ENCODE peak calls at places on chromosomes 6 and 20, in six cellular contexts. One of them, this sample, is unnamed.

GRCh38 chr6:126077810-126078791 is 91.8 kb downstream of the TRMT11 start:
- DNase-seq in activated CD8-positive, alpha-beta memory T cell treated with anti-CD3 and anti-CD28 coated beads, Interleukin-2, amount 50 U/mL, for 4 hours: no peak
- DNase-seq in tibial artery: no peak
- DNase-seq in amygdala: no peak
- DNase-seq in epithelial cell of esophagus: no peak
- DNase-seq in nucleus accumbens: no peak
- DNase-seq in this sample: no peak

GRCh38 chr6:77040566-77041195 is 422.6 kb downstream of the HTR1B start:
- DNase-seq in activated CD8-positive, alpha-beta memory T cell treated with anti-CD3 and anti-CD28 coated beads, Interleukin-2, amount 50 U/mL, for 4 hours: no peak
- DNase-seq in tibial artery: no peak
- DNase-seq in amygdala: no peak
- DNase-seq in epithelial cell of esophagus: peak
- DNase-seq in nucleus accumbens: no peak
- DNase-seq in this sample: no peak

GRCh38 chr6:55286824-55287223 is 40.4 kb upstream of the GFRAL start:
- DNase-seq in activated CD8-positive, alpha-beta memory T cell treated with anti-CD3 and anti-CD28 coated beads, Interleukin-2, amount 50 U/mL, for 4 hours: no peak
- DNase-seq in tibial artery: no peak
- DNase-seq in amygdala: no peak
- DNase-seq in epithelial cell of esophagus: peak
- DNase-seq in nucleus accumbens: no peak
- DNase-seq in this sample: no peak

GRCh38 chr6:120805267-120805666 is 529.0 kb downstream of the TBC1D32 start:
- DNase-seq in activated CD8-positive, alpha-beta memory T cell treated with anti-CD3 and anti-CD28 coated beads, Interleukin-2, amount 50 U/mL, for 4 hours: no peak
- DNase-seq in tibial artery: no peak
- DNase-seq in amygdala: no peak
- DNase-seq in epithelial cell of esophagus: peak
- DNase-seq in nucleus accumbens: no peak
- DNase-seq in this sample: no peak

GRCh38 chr20:483791-484644 is 21.7 kb upstream of the TBC1D20 start:
- DNase-seq in activated CD8-positive, alpha-beta memory T cell treated with anti-CD3 and anti-CD28 coated beads, Interleukin-2, amount 50 U/mL, for 4 hours: no peak
- DNase-seq in tibial artery: peak
- DNase-seq in amygdala: no peak
- DNase-seq in epithelial cell of esophagus: no peak
- DNase-seq in nucleus accumbens: no peak
- DNase-seq in this sample: no peak

GRCh38 chr20:33433465-33433864 is 10.1 kb downstream of the SNTA1 start:
- DNase-seq in activated CD8-positive, alpha-beta memory T cell treated with anti-CD3 and anti-CD28 coated beads, Interleukin-2, amount 50 U/mL, for 4 hours: no peak
- DNase-seq in tibial artery: peak
- DNase-seq in amygdala: no peak
- DNase-seq in epithelial cell of esophagus: no peak
- DNase-seq in nucleus accumbens: no peak
- DNase-seq in this sample: no peak

GRCh38 chr6:84052204-84052882 is 18.8 kb downstream of the MRAP2 start:
- DNase-seq in activated CD8-positive, alpha-beta memory T cell treated with anti-CD3 and anti-CD28 coated beads, Interleukin-2, amount 50 U/mL, for 4 hours: no peak
- DNase-seq in tibial artery: peak
- DNase-seq in amygdala: no peak
- DNase-seq in epithelial cell of esophagus: peak
- DNase-seq in nucleus accumbens: no peak
- DNase-seq in this sample: no peak

GRCh38 chr6:106692112-106692822 is 62.9 kb downstream of the QRSL1 start:
- DNase-seq in activated CD8-positive, alpha-beta memory T cell treated with anti-CD3 and anti-CD28 coated beads, Interleukin-2, amount 50 U/mL, for 4 hours: no peak
- DNase-seq in tibial artery: peak
- DNase-seq in amygdala: no peak
- DNase-seq in epithelial cell of esophagus: peak
- DNase-seq in nucleus accumbens: no peak
- DNase-seq in this sample: no peak

GRCh38 chr6:160386869-160387518 is 38.8 kb downstream of the SLC22A3 start:
- DNase-seq in activated CD8-positive, alpha-beta memory T cell treated with anti-CD3 and anti-CD28 coated beads, Interleukin-2, amount 50 U/mL, for 4 hours: no peak
- DNase-seq in tibial artery: no peak
- DNase-seq in amygdala: no peak
- DNase-seq in epithelial cell of esophagus: peak
- DNase-seq in nucleus accumbens: no peak
- DNase-seq in this sample: no peak

This sample was measured in NK-92 treated with Interleukin-12 subunit alpha and Interleukin-12 subunit beta, amount 100 ng/mL, for 24 hours.